ENCODE peak calls at places on chromosome 6, in four cellular contexts. J, H, G and E are unnamed samples.
A peak's percentile ranks its signal among the peaks of the same experiment; 100 is the strongest.

GRCh38 chr6:71254323-71254722 is 34.3 kb upstream of the OGFRL1 start:
- DNase-seq in J (no peak), H (no peak), G (no peak), E (no peak)

GRCh38 chr6:1190361-1190760 is 121.5 kb upstream of the FOXQ1 start:
- DNase-seq in J (no peak), H (no peak), G (no peak), E (no peak)

GRCh38 chr6:168133186-168133585 is 54.2 kb upstream of the FRMD1 start:
- DNase-seq in J (no peak), H (peak; percentile 47), G (no peak), E (no peak)

GRCh38 chr6:15464211-15464725 is 198.6 kb downstream of the DTNBP1 start:
- DNase-seq in J (peak; percentile 30), H (peak; percentile 24), G (peak; percentile 77), E (no peak)

GRCh38 chr6:20877008-20877937 is 343.0 kb downstream of the CDKAL1 start:
- DNase-seq in J (no peak), H (no peak), G (no peak), E (peak; percentile 25)

GRCh38 chr6:1290805-1291204 is 21.1 kb upstream of the FOXQ1 start:
- DNase-seq in J (no peak), H (no peak), G (no peak), E (no peak)

GRCh38 chr6:127096167-127096566 is 22.3 kb upstream of the RSPO3 start:
- DNase-seq in J (no peak), H (no peak), G (no peak), E (no peak)

GRCh38 chr6:166640342-166641043 is 13.4 kb upstream of the RPS6KA2 start:
- DNase-seq in J (no peak), H (peak; percentile 51), G (peak; percentile 47), E (no peak)

GRCh38 chr6:55713411-55713810 is 134.4 kb upstream of the HMGCLL1 start:
- DNase-seq in J (no peak), H (no peak), G (no peak), E (no peak)

GRCh38 chr6:157019115-157019628 is 242.0 kb downstream of the ARID1B start:
- DNase-seq in J (no peak), H (no peak), G (peak; percentile 56), E (no peak)

GRCh38 chr6:43185391-43185790 is 3.4 kb downstream of the CUL9 start:
- DNase-seq in J (no peak), H (no peak), G (no peak), E (no peak)

GRCh38 chr6:18165746-18166145 is 10.5 kb downstream of the KDM1B start:
- DNase-seq in J (no peak), H (no peak), G (no peak), E (no peak)

GRCh38 chr6:87164004-87164403 is 8.6 kb downstream of the ZNF292 start:
- DNase-seq in J (no peak), H (no peak), G (no peak), E (no peak)

GRCh38 chr6:15270402-15270801 is 24.5 kb downstream of the JARID2 start:
- DNase-seq in J (no peak), H (no peak), G (no peak), E (no peak)

GRCh38 chr6:18186033-18186432 is 30.8 kb downstream of the KDM1B start:
- DNase-seq in J (no peak), H (no peak), G (peak; percentile 52), E (no peak)

GRCh38 chr6:1336246-1336843 is 24.4 kb downstream of the FOXQ1 start:
- DNase-seq in J (no peak), H (no peak), G (peak; percentile 66), E (no peak)

GRCh38 chr6:108417027-108417426 is 122.2 kb downstream of the AFG1L start:
- DNase-seq in J (no peak), H (no peak), G (no peak), E (no peak)

GRCh38 chr6:104566411-104566810 is 293.3 kb downstream of the HACE1 start:
- DNase-seq in J (no peak), H (no peak), G (no peak), E (no peak)

GRCh38 chr6:140320081-140320798 is 945.8 kb upstream of the CITED2 start:
- DNase-seq in J (no peak), H (no peak), G (no peak), E (no peak)

GRCh38 chr6:108156938-108157233 is 8.9 kb upstream of the NR2E1 start:
- DNase-seq in J (no peak), H (no peak), G (no peak), E (no peak)

GRCh38 chr6:127464881-127465459 is 5.8 kb upstream of the KIAA0408 start:
- DNase-seq in J (peak; percentile 25), H (peak; percentile 24), G (peak; percentile 89), E (no peak)

DNA sequence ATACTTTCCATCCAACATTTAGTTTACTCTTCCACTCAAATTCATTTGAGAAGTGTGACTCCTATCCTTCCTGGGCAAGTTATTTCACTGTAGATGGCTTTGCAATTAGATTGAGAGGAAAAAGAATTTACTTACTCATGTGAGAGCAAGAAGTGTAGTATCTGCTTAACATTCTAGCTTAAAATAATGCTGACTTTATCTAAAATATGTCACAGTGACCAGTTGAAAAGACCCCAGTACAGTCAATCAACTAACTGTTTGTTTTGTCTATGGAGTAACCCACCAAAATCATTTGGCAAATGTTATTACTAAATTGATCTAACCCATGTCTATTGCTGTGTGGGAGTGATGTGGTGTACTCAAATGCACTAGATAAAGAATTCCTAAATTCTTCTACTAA is 8.9 kb upstream of the TCF21 start:
- DNase-seq in J (no peak), H (no peak), G (no peak), E (no peak)
- H3K27me3 ChIP-seq in J (peaks cover 8% of the 10 kb centered on the region), H (no peaks in the 10 kb centered on the region), G (no peaks in the 10 kb centered on the region), E (no peaks in the 10 kb centered on the region)

GRCh38 chr6:89353118-89353556 is 615 bp upstream of the UBE2J1 start:
- DNase-seq in J (no peak), H (peak; percentile 35), G (no peak), E (no peak)

GRCh38 chr6:89352329-89353117 is at the start of gene UBE2J1:
- DNase-seq in J (peak; percentile 59), H (peak; percentile 97), G (peak; percentile 85), E (peak; percentile 78)

GRCh38 chr6:89353702-89354392 is 1.3 kb upstream of the UBE2J1 start:
- DNase-seq in J (no peak), H (no peak), G (no peak), E (no peak)

GRCh38 chr6:89350281-89351037 is 2.1 kb downstream of the UBE2J1 start:
- DNase-seq in J (no peak), H (no peak), G (no peak), E (no peak)

DNA sequence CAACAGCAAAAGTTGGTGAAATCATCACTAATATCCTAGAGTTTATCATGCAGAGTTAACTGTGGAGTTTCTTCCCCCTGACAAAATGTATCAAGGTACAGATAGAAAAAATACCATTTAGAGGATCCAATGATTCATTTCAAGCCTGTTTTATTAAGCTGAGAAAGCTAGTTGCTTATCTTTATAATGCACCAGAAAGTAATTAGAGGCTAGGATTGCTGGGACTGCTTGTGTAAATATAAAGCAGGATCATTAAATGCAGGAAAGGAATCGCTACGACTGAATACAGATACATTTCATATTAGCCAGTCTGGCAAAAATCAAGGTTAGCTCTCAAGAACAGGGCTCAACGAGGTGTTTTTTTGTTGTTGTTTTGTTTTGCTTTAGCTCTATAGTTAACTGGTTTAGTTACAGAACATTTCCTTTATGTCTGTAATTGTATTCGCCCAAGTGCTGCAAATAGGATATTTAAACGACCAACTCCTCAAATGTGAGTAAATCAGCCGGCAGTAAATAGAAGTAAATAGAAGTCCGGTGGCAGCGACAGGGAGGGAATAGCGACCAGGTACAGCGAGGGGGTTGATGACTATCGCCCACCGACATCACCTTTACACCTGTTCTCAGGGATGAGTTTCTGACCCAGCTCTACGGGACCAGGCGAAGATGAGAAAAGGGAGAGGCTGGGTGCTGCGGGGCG is 742 bp downstream of the UBE2J1 start:
- DNase-seq in J (no peak), H (no peak), G (peak; percentile 53), E (no peak)
- H3K27ac ChIP-seq in J (peak overlapping the region; percentile 85), H (peak overlapping the region; percentile 99), G (no peak overlapping the region), E (peak overlapping the region; percentile 99)

GRCh38 chr6:34865107-34865506 is 22.7 kb downstream of the TAF11 start:
- DNase-seq in J (no peak), H (no peak), G (no peak), E (no peak)
- H3K36me3 ChIP-seq in J (peaks cover 5% of the 10 kb centered on the region), H (peaks cover 53% of the 10 kb centered on the region), G (peaks cover 9% of the 10 kb centered on the region), E (peaks cover 19% of the 10 kb centered on the region)

GRCh38 chr6:150156460-150156859 is 13.6 kb downstream of the PPP1R14C start:
- DNase-seq in J (no peak), H (no peak), G (no peak), E (no peak)
- H3K27me3 ChIP-seq in J (no peaks in the 10 kb centered on the region), H (peaks cover 9% of the 10 kb centered on the region), G (peaks cover 1% of the 10 kb centered on the region), E (no peaks in the 10 kb centered on the region)

GRCh38 chr6:151428336-151428735 is 23.6 kb downstream of the RMND1 start:
- DNase-seq in J (no peak), H (no peak), G (no peak), E (no peak)

GRCh38 chr6:151430886-151431285 is 21.0 kb downstream of the RMND1 start:
- DNase-seq in J (no peak), H (no peak), G (peak; percentile 21), E (no peak)

GRCh38 chr6:151422981-151423380 is 28.9 kb downstream of the RMND1 start:
- DNase-seq in J (no peak), H (no peak), G (no peak), E (no peak)

GRCh38 chr6:151431336-151431735 is 20.6 kb downstream of the RMND1 start:
- DNase-seq in J (no peak), H (no peak), G (no peak), E (no peak)

DNA sequence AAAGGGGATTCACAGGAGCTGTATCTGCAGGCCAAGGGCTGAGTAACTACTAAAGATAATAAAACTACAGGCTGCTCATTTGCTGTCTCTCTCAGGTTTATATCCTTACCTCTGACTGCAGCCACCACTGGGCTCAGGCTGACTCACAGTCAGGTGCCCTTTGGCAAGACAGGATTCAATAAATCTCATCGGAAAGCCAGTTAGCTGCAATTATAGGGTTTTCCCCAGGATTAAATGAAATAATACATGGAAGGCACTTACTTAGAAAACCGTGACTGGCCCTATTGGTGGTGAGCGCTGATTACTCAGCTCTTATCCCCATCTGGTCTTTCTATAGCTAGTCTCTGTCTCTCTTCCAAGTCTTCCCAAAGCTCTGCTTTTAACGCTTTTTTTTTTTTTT is 26.4 kb downstream of the RMND1 start:
- DNase-seq in J (no peak), H (no peak), G (no peak), E (no peak)
- H3K27ac ChIP-seq in J (no peak overlapping the region), H (no peak overlapping the region), G (no peak overlapping the region), E (no peak overlapping the region)

GRCh38 chr6:53089948-53090347 is 24.7 kb downstream of the FBXO9 start:
- DNase-seq in J (no peak), H (no peak), G (no peak), E (no peak)
- H3K36me3 ChIP-seq in J (peaks cover 31% of the 10 kb centered on the region), H (peaks cover 98% of the 10 kb centered on the region), G (peaks cover 20% of the 10 kb centered on the region), E (peaks cover 57% of the 10 kb centered on the region)

GRCh38 chr6:41424370-41425058 is 89.1 kb downstream of the NCR2 start:
- DNase-seq in J (peak; percentile 65), H (peak; percentile 58), G (peak; percentile 92), E (peak; percentile 70)
- H3K27me3 ChIP-seq in J (peaks cover 11% of the 10 kb centered on the region), H (peaks cover 16% of the 10 kb centered on the region), G (peaks cover 96% of the 10 kb centered on the region), E (no peaks in the 10 kb centered on the region)

GRCh38 chr6:25290306-25291060 is 11.3 kb downstream of the CARMIL1 start:
- DNase-seq in J (no peak), H (no peak), G (no peak), E (no peak)
- H3K27ac ChIP-seq in J (no peak overlapping the region), H (no peak overlapping the region), G (no peak overlapping the region), E (peak overlapping the region; percentile 66)

GRCh38 chr6:28171271-28171670 is 29.6 kb downstream of the ZKSCAN8 start:
- DNase-seq in J (no peak), H (no peak), G (no peak), E (no peak)
- H3K36me3 ChIP-seq in J (no peaks in the 10 kb centered on the region), H (no peaks in the 10 kb centered on the region), G (no peaks in the 10 kb centered on the region), E (no peaks in the 10 kb centered on the region)